ENCODE peak calls at places on chromosomes 3 and 15, in nine cellular contexts. One of them, this sample, is unnamed. For H3K9me3, the result is how much of the 10 kb centered on the place peaks cover.

GRCh38 chr3:775178-775885 is 317.5 kb upstream of the CNTN6 start:
- DNase-seq in CD8-positive, alpha-beta T cell: no peak
- DNase-seq in pancreas: no peak
- DNase-seq in AG04450: no peak
- DNase-seq in A549: no peak
- DNase-seq in ovary: no peak
- DNase-seq in PC-3: peak
- DNase-seq in Peyer's patch: no peak
- DNase-seq in WERI-Rb-1: no peak
- DNase-seq in this sample: no peak

GRCh38 chr15:79171320-79172031 is 80.9 kb upstream of the RASGRF1 start:
- DNase-seq in PC-3: no peak
- DNase-seq in CD8-positive, alpha-beta T cell: no peak
- DNase-seq in A549: no peak
- DNase-seq in WERI-Rb-1: no peak
- DNase-seq in Peyer's patch: no peak
- DNase-seq in AG04450: no peak
- DNase-seq in pancreas: no peak
- DNase-seq in ovary: no peak
- DNase-seq in this sample: no peak

GRCh38 chr3:196643201-196643749 is 3.8 kb downstream of the NRROS start:
- DNase-seq in Peyer's patch: peak
- DNase-seq in pancreas: no peak
- DNase-seq in A549: no peak
- DNase-seq in WERI-Rb-1: no peak
- DNase-seq in PC-3: no peak
- DNase-seq in CD8-positive, alpha-beta T cell: peak
- DNase-seq in AG04450: no peak
- DNase-seq in ovary: no peak
- DNase-seq in this sample: no peak

GRCh38 chr3:170809021-170809974 is 60.7 kb downstream of the RPL22L1 start:
- DNase-seq in AG04450: peak
- DNase-seq in ovary: peak
- DNase-seq in Peyer's patch: peak
- DNase-seq in pancreas: no peak
- DNase-seq in PC-3: peak
- DNase-seq in WERI-Rb-1: peak
- DNase-seq in CD8-positive, alpha-beta T cell: no peak
- DNase-seq in A549: peak
- DNase-seq in this sample: no peak

GRCh38 chr3:168117059-168117458 is 21.3 kb upstream of the GOLIM4 start:
- DNase-seq in A549: no peak
- DNase-seq in PC-3: no peak
- DNase-seq in Peyer's patch: no peak
- DNase-seq in WERI-Rb-1: no peak
- DNase-seq in pancreas: no peak
- DNase-seq in ovary: no peak
- DNase-seq in AG04450: no peak
- DNase-seq in CD8-positive, alpha-beta T cell: no peak
- DNase-seq in this sample: no peak

GRCh38 chr3:177196473-177197040 is 725 bp downstream of the TBL1XR1 start:
- DNase-seq in Peyer's patch: peak
- DNase-seq in CD8-positive, alpha-beta T cell: no peak
- DNase-seq in pancreas: no peak
- DNase-seq in PC-3: peak
- DNase-seq in WERI-Rb-1: no peak
- DNase-seq in AG04450: no peak
- DNase-seq in ovary: peak
- DNase-seq in A549: peak
- DNase-seq in this sample: no peak

GRCh38 chr3:183529717-183530116 is 25.8 kb downstream of the KLHL6 start:
- DNase-seq in A549: no peak
- DNase-seq in WERI-Rb-1: no peak
- DNase-seq in AG04450: no peak
- DNase-seq in CD8-positive, alpha-beta T cell: no peak
- DNase-seq in pancreas: no peak
- DNase-seq in PC-3: no peak
- DNase-seq in ovary: no peak
- DNase-seq in Peyer's patch: peak
- DNase-seq in this sample: no peak

GRCh38 chr3:29746163-29746562 is 465.3 kb downstream of the RBMS3 start:
- DNase-seq in PC-3: no peak
- DNase-seq in WERI-Rb-1: no peak
- DNase-seq in pancreas: no peak
- DNase-seq in A549: no peak
- DNase-seq in Peyer's patch: no peak
- DNase-seq in CD8-positive, alpha-beta T cell: no peak
- DNase-seq in ovary: no peak
- DNase-seq in AG04450: no peak
- DNase-seq in this sample: no peak

GRCh38 chr15:76904461-76905012 is 603 bp downstream of the SCAPER start:
- DNase-seq in CD8-positive, alpha-beta T cell: peak
- DNase-seq in A549: peak
- DNase-seq in Peyer's patch: peak
- DNase-seq in ovary: peak
- DNase-seq in WERI-Rb-1: peak
- DNase-seq in pancreas: peak
- DNase-seq in PC-3: peak
- DNase-seq in AG04450: no peak
- DNase-seq in this sample: no peak

GRCh38 chr3:155420869-155421486 is 127.5 kb upstream of the STRIT1 start:
- DNase-seq in AG04450: no peak
- DNase-seq in CD8-positive, alpha-beta T cell: no peak
- DNase-seq in ovary: no peak
- DNase-seq in PC-3: no peak
- DNase-seq in Peyer's patch: no peak
- DNase-seq in WERI-Rb-1: no peak
- DNase-seq in A549: no peak
- DNase-seq in pancreas: no peak
- DNase-seq in this sample: no peak

GRCh38 chr15:99703603-99704443 is 29.4 kb downstream of the LYSMD4 start:
- DNase-seq in A549: peak
- DNase-seq in PC-3: peak
- DNase-seq in WERI-Rb-1: no peak
- DNase-seq in CD8-positive, alpha-beta T cell: no peak
- DNase-seq in Peyer's patch: no peak
- DNase-seq in pancreas: peak
- DNase-seq in ovary: peak
- DNase-seq in AG04450: peak
- DNase-seq in this sample: no peak

GRCh38 chr15:74200394-74200793 is 2.2 kb downstream of the STRA6 start:
- DNase-seq in Peyer's patch: peak
- DNase-seq in pancreas: no peak
- DNase-seq in PC-3: peak
- DNase-seq in AG04450: no peak
- DNase-seq in A549: peak
- DNase-seq in WERI-Rb-1: no peak
- DNase-seq in CD8-positive, alpha-beta T cell: no peak
- DNase-seq in ovary: peak
- DNase-seq in this sample: peak

GRCh38 chr15:88178631-88179030 is 77.9 kb downstream of the NTRK3 start:
- DNase-seq in A549: no peak
- DNase-seq in pancreas: no peak
- DNase-seq in WERI-Rb-1: no peak
- DNase-seq in PC-3: no peak
- DNase-seq in AG04450: no peak
- DNase-seq in CD8-positive, alpha-beta T cell: no peak
- DNase-seq in Peyer's patch: no peak
- DNase-seq in ovary: no peak
- DNase-seq in this sample: no peak

GRCh38 chr3:178419078-178419477 is 117.2 kb upstream of the KCNMB2 start:
- DNase-seq in A549: peak
- DNase-seq in WERI-Rb-1: no peak
- DNase-seq in PC-3: peak
- DNase-seq in AG04450: no peak
- DNase-seq in pancreas: no peak
- DNase-seq in CD8-positive, alpha-beta T cell: no peak
- DNase-seq in Peyer's patch: no peak
- DNase-seq in ovary: no peak
- DNase-seq in this sample: no peak

GRCh38 chr3:187318819-187319616 is 27.5 kb upstream of the MASP1 start:
- DNase-seq in ovary: peak
- DNase-seq in CD8-positive, alpha-beta T cell: peak
- DNase-seq in pancreas: peak
- DNase-seq in AG04450: peak
- DNase-seq in WERI-Rb-1: peak
- DNase-seq in A549: peak
- DNase-seq in Peyer's patch: peak
- DNase-seq in PC-3: peak
- DNase-seq in this sample: no peak

GRCh38 chr3:195151866-195152526 is 119.0 kb downstream of the XXYLT1 start:
- DNase-seq in CD8-positive, alpha-beta T cell: no peak
- DNase-seq in A549: peak
- DNase-seq in Peyer's patch: no peak
- DNase-seq in WERI-Rb-1: no peak
- DNase-seq in PC-3: peak
- DNase-seq in ovary: no peak
- DNase-seq in pancreas: no peak
- DNase-seq in AG04450: no peak
- DNase-seq in this sample: no peak

DNA sequence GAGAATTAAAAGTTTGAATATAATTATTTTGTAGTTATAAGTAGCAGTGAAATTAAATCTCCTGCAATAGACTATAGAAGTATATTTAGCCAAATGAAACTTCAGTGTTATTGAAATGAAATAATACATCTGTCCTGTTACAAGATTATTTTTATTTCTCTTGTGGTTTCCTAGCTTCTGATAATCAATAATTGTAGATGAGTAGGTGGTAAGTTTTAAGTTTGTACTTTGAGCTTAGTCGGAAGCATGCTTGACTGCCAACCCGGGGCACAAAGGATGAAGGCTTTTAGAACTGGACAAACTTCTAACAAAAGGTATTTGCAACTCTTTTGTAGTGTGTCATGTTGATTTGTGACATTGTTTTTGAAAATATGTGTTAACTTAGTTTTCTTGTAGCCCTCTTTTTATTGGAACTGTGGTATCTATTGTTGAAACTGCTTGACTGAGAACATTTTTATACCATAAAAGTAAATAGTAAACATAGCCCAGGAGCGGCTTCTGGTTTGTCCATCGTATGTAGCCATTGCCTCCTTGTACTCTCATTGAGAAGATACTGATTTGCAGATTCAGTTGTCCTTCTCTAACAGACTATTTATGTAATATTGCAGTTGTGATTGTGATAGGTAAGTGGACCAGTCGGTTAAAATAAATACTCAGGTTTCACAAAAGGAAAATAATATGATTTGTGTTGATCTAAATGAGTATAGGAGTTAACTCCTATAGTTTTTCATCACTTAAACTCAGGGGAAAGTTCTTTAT is 2.9 kb downstream of the CTNNB1 start:
- DNase-seq in AG04450: no peak
- DNase-seq in pancreas: no peak
- DNase-seq in A549: no peak
- DNase-seq in PC-3: peak
- DNase-seq in WERI-Rb-1: no peak
- DNase-seq in Peyer's patch: no peak
- DNase-seq in CD8-positive, alpha-beta T cell: no peak
- DNase-seq in ovary: no peak
- DNase-seq in this sample: no peak
- H3K27ac ChIP-seq in AG04450: no peak
- H3K27ac ChIP-seq in pancreas: no peak
- H3K27ac ChIP-seq in A549: no peak
- H3K27ac ChIP-seq in PC-3: no peak
- H3K27ac ChIP-seq in WERI-Rb-1: no peak
- H3K27ac ChIP-seq in Peyer's patch: no peak
- H3K27ac ChIP-seq in CD8-positive, alpha-beta T cell: no peak
- H3K27ac ChIP-seq in ovary: no peak
- H3K27ac ChIP-seq in this sample: no peak

DNA sequence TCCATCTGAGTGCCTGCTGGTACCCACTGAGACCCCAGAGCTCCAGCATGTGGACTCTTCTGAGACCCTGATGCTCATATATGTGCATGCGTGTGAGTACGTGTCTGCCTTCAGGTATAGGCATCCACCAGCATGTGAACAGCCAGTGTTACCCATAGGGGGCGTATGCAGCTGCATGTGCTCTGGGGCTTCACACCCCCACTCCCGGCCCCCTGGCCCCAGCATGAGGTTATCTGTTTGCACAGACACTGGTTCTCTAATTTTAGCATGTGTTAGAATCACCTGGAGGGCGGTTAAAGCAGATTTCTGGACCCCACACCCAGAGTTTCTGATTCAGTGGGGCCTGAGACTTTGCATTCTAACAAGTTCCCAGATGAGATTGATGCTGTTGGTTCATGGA is 824 bp upstream of the CILP start:
- DNase-seq in Peyer's patch: no peak
- DNase-seq in AG04450: no peak
- DNase-seq in A549: peak
- DNase-seq in CD8-positive, alpha-beta T cell: peak
- DNase-seq in PC-3: no peak
- DNase-seq in pancreas: no peak
- DNase-seq in WERI-Rb-1: peak
- DNase-seq in ovary: no peak
- DNase-seq in this sample: no peak
- TF ChIP-seq CTCF in Peyer's patch: peak
- TF ChIP-seq CTCF in AG04450: peak
- TF ChIP-seq CTCF in A549: peak
- TF ChIP-seq CTCF in CD8-positive, alpha-beta T cell: peak
- TF ChIP-seq CTCF in PC-3: peak
- TF ChIP-seq CTCF in pancreas: peak
- TF ChIP-seq CTCF in WERI-Rb-1: peak
- TF ChIP-seq CTCF in ovary: no peak
- TF ChIP-seq CTCF in this sample: peak

DNA sequence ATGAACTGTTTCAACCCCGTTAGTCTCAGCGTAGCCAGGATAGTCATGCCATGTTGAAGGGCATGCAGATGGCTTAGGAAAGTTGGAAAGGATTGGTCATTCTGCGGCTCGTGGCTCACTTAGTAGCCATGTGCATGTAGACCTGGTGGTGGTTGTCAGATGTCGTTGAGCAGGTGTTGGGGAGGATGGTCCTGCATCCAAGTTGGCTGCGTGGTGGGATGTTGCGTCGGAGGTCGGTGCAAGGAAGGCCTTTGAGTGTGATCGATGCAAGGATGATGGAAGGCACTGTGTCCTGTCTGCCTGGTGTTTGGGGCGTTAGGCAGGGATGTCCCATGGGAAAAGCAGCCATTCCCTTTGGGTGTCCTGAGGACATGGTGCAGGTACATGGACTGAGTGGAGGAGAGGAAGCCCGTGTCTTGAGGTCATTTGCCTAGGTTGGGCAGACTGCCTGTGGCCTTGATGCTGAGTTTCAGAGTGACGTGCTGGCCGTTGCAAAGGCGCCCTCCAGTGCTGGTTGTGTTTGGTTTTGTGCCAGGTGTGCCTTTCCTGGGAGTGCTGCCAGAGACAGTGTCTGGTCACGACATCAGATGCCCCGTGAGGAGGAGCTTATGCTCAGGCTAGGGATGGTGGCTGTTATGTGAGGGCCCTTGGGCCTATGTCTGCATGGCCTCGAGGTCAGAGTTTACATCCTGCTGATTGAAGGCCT is 103.4 kb downstream of the SNRPN start:
- DNase-seq in CD8-positive, alpha-beta T cell: no peak
- DNase-seq in PC-3: no peak
- DNase-seq in ovary: no peak
- DNase-seq in A549: no peak
- DNase-seq in Peyer's patch: peak
- DNase-seq in WERI-Rb-1: no peak
- DNase-seq in AG04450: no peak
- DNase-seq in pancreas: no peak
- DNase-seq in this sample: no peak
- H3K9me3 ChIP-seq in CD8-positive, alpha-beta T cell: half or more
- H3K9me3 ChIP-seq in PC-3: half or more
- H3K9me3 ChIP-seq in ovary: half or more
- H3K9me3 ChIP-seq in A549: half or more
- H3K9me3 ChIP-seq in Peyer's patch: half or more
- H3K9me3 ChIP-seq in WERI-Rb-1: half or more
- H3K9me3 ChIP-seq in AG04450: half or more
- H3K9me3 ChIP-seq in pancreas: under half
- H3K9me3 ChIP-seq in this sample: half or more

GRCh38 chr3:133479401-133479800 is 79.5 kb downstream of the BFSP2 start:
- DNase-seq in PC-3: no peak
- DNase-seq in A549: no peak
- DNase-seq in Peyer's patch: no peak
- DNase-seq in WERI-Rb-1: no peak
- DNase-seq in AG04450: no peak
- DNase-seq in CD8-positive, alpha-beta T cell: no peak
- DNase-seq in pancreas: no peak
- DNase-seq in ovary: no peak
- DNase-seq in this sample: no peak
- H3K27ac ChIP-seq in PC-3: peak
- H3K27ac ChIP-seq in A549: no peak
- H3K27ac ChIP-seq in Peyer's patch: no peak
- H3K27ac ChIP-seq in WERI-Rb-1: no peak
- H3K27ac ChIP-seq in AG04450: no peak
- H3K27ac ChIP-seq in CD8-positive, alpha-beta T cell: no peak
- H3K27ac ChIP-seq in pancreas: no peak
- H3K27ac ChIP-seq in ovary: no peak
- H3K27ac ChIP-seq in this sample: no peak